ENCODE peak calls at places on chromosomes 6 and 20, in four cellular contexts. L is mesenchymal stem cell, Z is stomach, K is cardiac muscle cell. T is an unnamed sample.
A peak's percentile ranks its signal among the peaks of the same experiment; 100 is the strongest.

GRCh38 chr20:19943021-19943659 is 74.0 kb upstream of the NAA20 start:
- DNase-seq in L (no peak), Z (peak; percentile 58), K (no peak), T (no peak)

GRCh38 chr20:48858075-48858790 is 30.4 kb upstream of the PREX1 start:
- DNase-seq in L (no peak), Z (no peak), K (peak; percentile 39), T (no peak)

GRCh38 chr20:37383229-37383989 is 37.5 kb downstream of the SRC start:
- DNase-seq in L (no peak), Z (peak; percentile 48), K (no peak), T (peak; percentile 37)

GRCh38 chr6:139482184-139482751 is 107.8 kb upstream of the CITED2 start:
- DNase-seq in L (peak; percentile 45), Z (no peak), K (no peak), T (no peak)

GRCh38 chr6:88105741-88106340 is 58.2 kb downstream of the SPACA1 start:
- DNase-seq in L (no peak), Z (no peak), K (no peak), T (no peak)

GRCh38 chr6:74731204-74731603 is 474.6 kb downstream of the COL12A1 start:
- DNase-seq in L (peak; percentile 36), Z (no peak), K (no peak), T (no peak)

GRCh38 chr6:26193467-26194328 is 106.5 kb downstream of the HFE start:
- DNase-seq in L (no peak), Z (no peak), K (no peak), T (no peak)

GRCh38 chr20:21315138-21315537 is 12.0 kb downstream of the XRN2 start:
- DNase-seq in L (peak; percentile 26), Z (no peak), K (no peak), T (peak; percentile 98)

GRCh38 chr20:34891166-34892062 is 15.0 kb downstream of the ACSS2 start:
- DNase-seq in L (peak; percentile 53), Z (no peak), K (no peak), T (peak; percentile 72)

GRCh38 chr20:47205577-47206123 is 150.8 kb downstream of the ZMYND8 start:
- DNase-seq in L (peak; percentile 74), Z (peak; percentile 63), K (peak; percentile 34), T (no peak)

GRCh38 chr6:112429226-112429625 is 82.1 kb downstream of the RFPL4B start:
- DNase-seq in L (peak; percentile 46), Z (no peak), K (peak; percentile 45), T (no peak)

GRCh38 chr6:25913741-25914140 is 16.8 kb downstream of the SLC17A2 start:
- DNase-seq in L (no peak), Z (no peak), K (no peak), T (no peak)

GRCh38 chr6:21331221-21331620 is 262.3 kb upstream of the SOX4 start:
- DNase-seq in L (no peak), Z (no peak), K (no peak), T (no peak)

GRCh38 chr6:125003070-125003469 is 40.8 kb downstream of the RNF217 start:
- DNase-seq in L (no peak), Z (no peak), K (no peak), T (no peak)

GRCh38 chr6:9482030-9482731 is 932.7 kb downstream of the TFAP2A start:
- DNase-seq in L (peak; percentile 95), Z (no peak), K (no peak), T (peak; percentile 89)

GRCh38 chr20:31943052-31943471 is 8.8 kb downstream of the PDRG1 start:
- DNase-seq in L (no peak), Z (peak; percentile 59), K (no peak), T (no peak)

GRCh38 chr6:90105766-90106165 is 190.9 kb downstream of the BACH2 start:
- DNase-seq in L (no peak), Z (no peak), K (no peak), T (no peak)

GRCh38 chr6:150267686-150268561 is 100.9 kb upstream of the IYD start:
- DNase-seq in L (peak; percentile 24), Z (no peak), K (no peak), T (peak; percentile 75)

GRCh38 chr6:16731503-16732018 is 29.7 kb downstream of the ATXN1 start:
- DNase-seq in L (peak; percentile 25), Z (no peak), K (no peak), T (no peak)

GRCh38 chr20:36792422-36792821 is 18.9 kb upstream of the DSN1 start:
- DNase-seq in L (peak; percentile 81), Z (peak; percentile 53), K (peak; percentile 68), T (no peak)

GRCh38 chr6:69942485-69942884 is 76.1 kb downstream of the COL19A1 start:
- DNase-seq in L (no peak), Z (no peak), K (no peak), T (no peak)

GRCh38 chr6:155595264-155595663 is 139.6 kb upstream of the NOX3 start:
- DNase-seq in L (no peak), Z (no peak), K (no peak), T (no peak)

GRCh38 chr20:12976720-12977633 is 31.8 kb upstream of the SPTLC3 start:
- DNase-seq in L (no peak), Z (no peak), K (peak; percentile 8), T (no peak)

GRCh38 chr20:39659010-39659409 is 696.9 kb downstream of the DHX35 start:
- DNase-seq in L (no peak), Z (no peak), K (no peak), T (no peak)

GRCh38 chr6:106534564-106534982 is 94.7 kb downstream of the RTN4IP1 start:
- DNase-seq in L (no peak), Z (no peak), K (no peak), T (no peak)

GRCh38 chr20:17749979-17750721 is 50.4 kb downstream of the BANF2 start:
- DNase-seq in L (no peak), Z (peak; percentile 29), K (no peak), T (no peak)

GRCh38 chr20:6081236-6081635 is 27.4 kb upstream of the LRRN4 start:
- DNase-seq in L (peak; percentile 8), Z (no peak), K (no peak), T (no peak)

GRCh38 chr6:130470777-130471176 is 105.0 kb downstream of the TMEM200A start:
- DNase-seq in L (no peak), Z (no peak), K (no peak), T (no peak)

GRCh38 chr6:113596907-113597583 is 260.1 kb upstream of the MARCKS start:
- DNase-seq in L (peak; percentile 95), Z (peak; percentile 35), K (peak; percentile 20), T (no peak)

GRCh38 chr6:133817460-133818047 is 71.4 kb upstream of the TCF21 start:
- DNase-seq in L (no peak), Z (no peak), K (no peak), T (no peak)

GRCh38 chr6:134607411-134607810 is 289.5 kb upstream of the SGK1 start:
- DNase-seq in L (no peak), Z (no peak), K (no peak), T (no peak)

GRCh38 chr6:161374971-161375873 is 101.4 kb upstream of the AGPAT4 start:
- DNase-seq in L (no peak), Z (peak; percentile 92), K (peak; percentile 48), T (peak; percentile 49)

GRCh38 chr6:24105146-24105545 is 20.9 kb upstream of the NRSN1 start:
- DNase-seq in L (no peak), Z (no peak), K (no peak), T (no peak)

GRCh38 chr6:100726741-100727140 is 154.4 kb downstream of the ASCC3 start:
- DNase-seq in L (peak; percentile 21), Z (no peak), K (no peak), T (no peak)

DNA sequence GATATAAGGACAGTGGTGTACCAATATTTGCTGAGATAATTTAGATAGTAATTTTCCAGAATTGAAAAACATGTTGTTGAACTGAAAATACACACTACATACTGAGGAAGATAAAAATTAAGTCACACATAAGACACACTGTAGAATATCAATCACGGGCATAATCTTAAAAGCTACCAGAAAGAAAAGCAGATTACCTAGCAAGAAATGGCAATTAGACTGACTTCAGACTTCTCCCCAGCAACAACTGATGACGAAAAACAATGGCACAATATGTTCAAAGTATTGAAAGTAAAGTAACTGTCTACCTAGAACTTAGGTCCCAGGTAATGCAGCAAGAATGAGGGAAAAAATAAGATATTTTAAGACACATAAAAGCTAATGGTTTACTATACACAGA is 46.5 kb downstream of the NOL7 start:
- DNase-seq in L (no peak), Z (no peak), K (no peak), T (no peak)
- H3K4me1 ChIP-seq in L (peaks cover 2% of the 10 kb centered on the region), Z (peaks cover 84% of the 10 kb centered on the region), K (peaks cover 7% of the 10 kb centered on the region), T (peaks cover 7% of the 10 kb centered on the region)

GRCh38 chr6:99415446-99415845 is 9.7 kb downstream of the PNISR start:
- DNase-seq in L (no peak), Z (no peak), K (no peak), T (no peak)
- H3K4me1 ChIP-seq in L (no peaks in the 10 kb centered on the region), Z (peaks cover 82% of the 10 kb centered on the region), K (no peaks in the 10 kb centered on the region), T (peaks cover 17% of the 10 kb centered on the region)

GRCh38 chr6:44257753-44258324 is 511 bp upstream of the SLC35B2 start:
- DNase-seq in L (no peak), Z (no peak), K (no peak), T (no peak)

GRCh38 chr6:44257007-44257752 is at the start of gene SLC35B2:
- DNase-seq in L (peak; percentile 81), Z (peak; percentile 68), K (peak; percentile 83), T (no peak)

GRCh38 chr6:44258325-44258863 is 1.1 kb upstream of the SLC35B2 start:
- DNase-seq in L (no peak), Z (no peak), K (no peak), T (no peak)

GRCh38 chr6:44260011-44260410 is 2.7 kb upstream of the SLC35B2 start:
- DNase-seq in L (no peak), Z (no peak), K (no peak), T (no peak)

DNA sequence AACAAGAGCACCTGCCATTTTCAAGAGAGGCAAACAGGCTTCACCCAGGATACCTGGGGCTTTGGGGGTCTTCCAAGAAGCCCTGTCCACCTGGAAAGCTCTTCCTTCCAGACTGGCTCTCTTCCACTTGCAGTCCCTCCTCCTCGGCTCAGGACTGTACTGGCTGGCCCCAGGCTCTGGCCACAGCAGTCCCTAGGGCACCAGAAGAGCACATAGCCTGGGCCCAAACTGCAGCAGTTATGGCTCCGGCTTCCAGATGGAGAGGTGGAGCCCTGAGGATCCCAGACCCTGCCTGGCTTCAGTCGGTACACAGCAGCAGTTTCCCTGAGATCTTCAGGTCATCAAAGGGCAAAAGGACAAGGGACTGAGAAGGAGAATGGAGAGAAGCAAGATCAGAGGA is 1.6 kb upstream of the SLC35B2 start:
- DNase-seq in L (no peak), Z (no peak), K (no peak), T (no peak)
- H3K4me1 ChIP-seq in L (peaks cover 43% of the 10 kb centered on the region), Z (peaks cover 61% of the 10 kb centered on the region), K (no peaks in the 10 kb centered on the region), T (peaks cover 22% of the 10 kb centered on the region)

GRCh38 chr20:41544472-41544871 is 73.7 kb downstream of the CHD6 start:
- DNase-seq in L (no peak), Z (no peak), K (no peak), T (no peak)
- H3K4me1 ChIP-seq in L (no peaks in the 10 kb centered on the region), Z (peaks cover 14% of the 10 kb centered on the region), K (no peaks in the 10 kb centered on the region), T (no peaks in the 10 kb centered on the region)

GRCh38 chr6:137213331-137213740 is 5.8 kb downstream of the IFNGR1 start:
- DNase-seq in L (no peak), Z (no peak), K (no peak), T (no peak)

GRCh38 chr6:137211910-137212309 is 7.3 kb downstream of the IFNGR1 start:
- DNase-seq in L (no peak), Z (no peak), K (no peak), T (no peak)

GRCh38 chr6:137216106-137216505 is 3.1 kb downstream of the IFNGR1 start:
- DNase-seq in L (no peak), Z (no peak), K (no peak), T (peak; percentile 38)

GRCh38 chr6:137214931-137215330 is 4.3 kb downstream of the IFNGR1 start:
- DNase-seq in L (no peak), Z (no peak), K (no peak), T (peak; percentile 39)

GRCh38 chr6:137213813-137214212 is 5.4 kb downstream of the IFNGR1 start:
- DNase-seq in L (no peak), Z (no peak), K (no peak), T (no peak)
- H3K4me1 ChIP-seq in L (peaks cover 6% of the 10 kb centered on the region), Z (peaks cover 88% of the 10 kb centered on the region), K (peaks cover 25% of the 10 kb centered on the region), T (peaks cover 21% of the 10 kb centered on the region)